ENCODE peak calls at places on chromosome 10, in four cellular contexts. N, T, Y and X are unnamed samples. For H3K4me1, the result is how much of the 10 kb centered on the place peaks cover.

GRCh38 chr10:15106352-15107013 is 9.3 kb downstream of the RPP38 start:
- DNase-seq in Y (peak), N (peak), T (no peak), X (peak)

GRCh38 chr10:133309720-133310398 is 1.1 kb downstream of the ZNF511 start:
- DNase-seq in T (no peak), N (no peak), Y (no peak), X (peak)

GRCh38 chr10:29266641-29267040 is 22.2 kb upstream of the LYZL1 start:
- DNase-seq in T (no peak), Y (no peak), N (no peak), X (no peak)

GRCh38 chr10:29646238-29646902 is 11.6 kb upstream of the SVIL start:
- DNase-seq in T (peak), N (no peak), Y (no peak), X (no peak)

GRCh38 chr10:98423691-98424120 is 8.7 kb upstream of the PYROXD2 start:
- DNase-seq in N (peak), T (peak), Y (no peak), X (no peak)

GRCh38 chr10:71078454-71079145 is 133.8 kb upstream of the UNC5B start:
- DNase-seq in Y (no peak), N (peak), T (peak), X (peak)

GRCh38 chr10:87625658-87626057 is 34.0 kb upstream of the PAPSS2 start:
- DNase-seq in T (no peak), Y (no peak), N (no peak), X (no peak)

GRCh38 chr10:77682408-77683087 is 44.9 kb upstream of the KCNMA1 start:
- DNase-seq in Y (no peak), T (no peak), N (no peak), X (no peak)

DNA sequence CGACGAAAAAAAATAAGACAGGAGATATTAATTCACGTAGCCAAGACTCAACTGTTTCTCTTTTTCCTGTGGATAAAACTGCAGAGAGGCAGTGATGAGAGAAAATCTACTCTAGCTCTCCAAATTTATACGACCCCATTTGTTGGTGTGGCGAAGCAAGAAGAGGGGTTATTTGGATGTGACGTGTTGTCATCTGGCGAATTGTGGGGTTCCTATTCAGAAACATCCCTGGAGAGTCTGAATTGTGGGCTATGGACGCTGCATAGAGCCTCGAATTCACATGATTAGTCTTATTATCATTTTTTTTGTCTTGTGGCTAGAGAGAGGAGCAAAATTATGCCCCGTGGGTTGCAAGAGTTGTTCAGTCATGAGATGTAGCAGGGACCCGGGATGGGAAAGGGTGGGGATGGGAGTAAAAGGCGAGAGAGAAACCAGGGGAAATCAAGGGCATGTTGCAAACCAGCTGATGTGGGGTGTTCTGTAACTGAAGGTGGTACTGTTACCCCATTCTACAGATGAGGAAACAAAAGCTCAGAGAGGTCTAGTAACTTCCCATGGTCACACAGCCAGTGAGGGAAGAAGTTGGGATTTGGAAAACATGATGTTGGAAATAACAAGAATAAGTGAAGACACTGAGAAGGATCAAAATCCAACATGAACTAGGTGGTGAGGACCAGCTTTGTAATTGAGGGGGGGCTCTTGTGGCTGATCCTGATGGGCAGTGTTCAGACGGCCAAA is 69.2 kb upstream of the SFMBT2 start:
- DNase-seq in T (no peak), Y (no peak), N (no peak), X (no peak)
- H3K4me1 ChIP-seq in T (under half), Y (under half), N (under half), X (under half)

GRCh38 chr10:91788527-91788926 is 9.7 kb upstream of the TNKS2 start:
- DNase-seq in Y (no peak), N (no peak), T (no peak), X (no peak)
- H3K27ac ChIP-seq in Y (no peak), N (no peak), T (no peak), X (no peak)

GRCh38 chr10:110860576-110861241 is 11.0 kb upstream of the PDCD4 start:
- DNase-seq in T (peak), Y (no peak), N (no peak), X (no peak)
- H3K4me1 ChIP-seq in T (under half), Y (under half), N (under half), X (half or more)

DNA sequence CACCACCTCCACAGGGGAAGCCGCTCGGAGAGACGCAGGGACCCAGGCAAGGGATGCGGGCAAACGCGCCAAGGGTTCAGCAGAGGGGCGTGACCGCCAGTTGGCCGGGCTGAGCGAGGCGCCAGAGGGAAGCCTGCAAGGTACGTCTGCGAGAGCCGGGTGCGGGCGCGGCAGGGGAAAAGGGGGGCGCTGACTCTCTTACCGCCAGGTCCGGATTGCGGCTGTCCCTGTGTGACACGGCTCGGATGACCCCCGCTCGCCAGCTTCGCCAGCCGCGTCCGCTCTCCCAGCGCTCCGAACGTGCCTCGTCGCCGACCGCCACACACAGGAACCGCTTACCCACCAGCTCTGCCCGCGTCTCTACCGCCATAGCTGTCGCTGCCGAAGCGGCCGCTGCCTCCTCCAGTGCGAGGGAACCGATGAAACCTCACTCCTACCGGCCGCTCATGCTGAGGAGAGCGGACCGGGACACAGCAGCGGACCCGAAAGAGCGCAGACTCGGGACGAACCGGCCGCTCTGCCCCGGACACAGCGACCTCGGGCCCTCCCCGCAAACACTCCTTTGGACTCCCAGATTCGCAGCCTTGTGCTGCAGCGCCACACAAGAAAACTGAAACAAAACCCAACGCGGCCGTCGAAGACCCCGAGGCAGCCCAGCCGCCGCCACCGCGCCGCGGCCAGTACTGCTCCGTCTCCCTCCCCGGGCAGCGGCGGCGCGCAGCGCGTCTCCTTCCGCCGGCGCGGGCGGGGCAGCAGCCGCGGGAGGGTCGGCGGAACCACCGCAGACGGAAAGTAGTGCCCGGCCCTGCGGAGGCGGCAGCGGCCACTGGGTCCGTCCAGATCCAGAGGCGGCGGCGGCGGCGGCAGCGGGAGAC is at the start of gene JMJD1C:
- DNase-seq in Y (no peak), T (peak), N (peak), X (peak)
- H3K27ac ChIP-seq in Y (peak), T (peak), N (peak), X (peak)

GRCh38 chr10:26837139-26837538 is 23.6 kb downstream of the ABI1 start:
- DNase-seq in T (no peak), N (no peak), Y (no peak), X (no peak)
- H3K4me1 ChIP-seq in T (under half), N (under half), Y (under half), X (under half)

DNA sequence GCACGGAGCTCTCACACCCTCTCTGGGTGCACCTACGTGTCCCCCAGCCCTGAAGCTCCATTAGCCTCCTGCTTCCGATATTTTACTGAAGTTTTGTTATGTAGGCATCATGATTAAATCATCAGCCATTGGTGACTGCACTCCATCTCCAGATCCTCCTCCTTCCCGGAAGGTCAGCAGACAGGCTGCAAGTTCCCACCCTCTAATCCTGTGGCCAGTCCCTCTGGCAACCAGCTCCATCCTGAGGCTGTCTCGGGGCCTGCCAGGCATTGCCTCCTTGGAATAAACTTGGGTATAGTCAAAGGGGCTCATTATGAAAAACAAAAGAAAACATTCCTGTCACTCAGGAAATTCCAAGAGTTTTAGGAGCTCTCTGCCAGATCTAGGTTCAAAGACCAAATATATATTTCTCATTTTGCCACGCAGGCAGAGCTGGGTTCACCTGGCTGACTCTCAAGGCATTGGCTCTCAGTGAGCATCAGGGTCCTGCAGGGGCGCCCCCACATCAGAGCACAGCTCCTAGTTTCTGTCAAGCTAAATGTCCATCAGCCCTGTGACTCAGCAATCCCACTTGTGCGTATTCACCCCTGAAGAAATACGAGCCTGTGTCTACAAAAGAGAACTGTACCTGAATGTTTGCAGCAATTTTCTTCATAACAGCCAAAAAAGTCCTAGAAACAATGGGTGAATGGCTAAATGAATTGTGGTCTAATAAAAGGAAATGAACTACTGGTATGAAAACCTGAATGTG is 27.4 kb upstream of the TMEM72 start:
- DNase-seq in T (no peak), Y (no peak), N (no peak), X (no peak)
- H3K27ac ChIP-seq in T (no peak), Y (no peak), N (no peak), X (no peak)

DNA sequence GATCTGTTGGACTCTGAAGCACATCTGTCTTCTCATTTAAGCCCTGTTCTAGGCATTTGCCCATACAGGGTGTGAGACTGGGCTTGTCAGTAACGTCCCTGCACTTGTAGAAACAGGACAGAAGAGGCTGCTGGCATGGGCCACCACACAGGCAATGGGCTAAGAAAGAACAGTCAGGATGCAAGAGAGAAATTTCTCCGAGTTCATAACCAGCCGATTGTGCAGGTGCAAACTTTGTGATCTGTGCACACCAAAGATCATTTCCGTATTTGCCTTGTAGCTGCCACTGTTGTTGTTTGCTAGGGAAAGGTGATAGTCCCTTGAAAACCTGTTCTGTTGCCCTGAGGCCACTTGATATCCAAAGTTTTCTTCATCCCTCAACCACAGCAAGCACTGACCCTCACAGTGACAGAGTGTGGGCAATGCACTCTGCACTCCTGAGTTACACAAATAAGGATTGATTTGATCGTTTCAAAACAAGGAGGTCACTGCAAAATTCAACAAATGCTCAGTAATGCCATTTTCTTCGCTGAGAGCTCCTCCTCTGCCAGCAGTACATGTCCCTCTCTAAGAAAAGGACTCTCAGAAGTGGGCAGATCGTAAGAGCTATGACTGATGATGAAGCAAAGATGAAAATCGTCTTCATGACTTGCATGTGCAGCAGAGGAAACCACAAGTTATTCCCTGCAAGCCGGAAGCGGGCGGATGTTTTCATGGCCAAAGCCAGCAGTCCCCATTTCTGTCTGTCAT is 20.2 kb downstream of the KLF6 start:
- DNase-seq in Y (no peak), T (no peak), N (no peak), X (no peak)
- H3K4me1 ChIP-seq in Y (half or more), T (under half), N (half or more), X (under half)

DNA sequence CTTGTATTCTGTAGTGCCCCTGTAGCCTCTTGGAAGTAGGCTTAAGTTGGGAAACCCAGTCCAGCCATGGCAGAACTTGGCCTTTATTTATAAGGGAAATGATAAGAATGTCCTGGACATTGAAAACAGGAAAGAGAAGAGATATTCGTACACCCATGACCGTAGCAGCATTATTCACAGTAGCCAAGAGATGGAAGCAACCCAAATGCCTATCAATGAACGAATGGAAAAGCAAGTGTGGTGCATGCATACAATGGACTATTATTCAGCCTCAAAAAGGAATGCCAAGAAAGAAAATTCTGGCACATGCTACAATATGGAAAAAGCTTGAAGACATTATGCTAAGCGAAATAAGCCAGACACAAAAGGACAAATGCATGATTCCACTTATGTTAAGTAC is 315.3 kb downstream of the CXCL12 start:
- DNase-seq in N (no peak), T (no peak), Y (no peak), X (no peak)
- H3K27ac ChIP-seq in N (no peak), T (peak), Y (no peak), X (no peak)

DNA sequence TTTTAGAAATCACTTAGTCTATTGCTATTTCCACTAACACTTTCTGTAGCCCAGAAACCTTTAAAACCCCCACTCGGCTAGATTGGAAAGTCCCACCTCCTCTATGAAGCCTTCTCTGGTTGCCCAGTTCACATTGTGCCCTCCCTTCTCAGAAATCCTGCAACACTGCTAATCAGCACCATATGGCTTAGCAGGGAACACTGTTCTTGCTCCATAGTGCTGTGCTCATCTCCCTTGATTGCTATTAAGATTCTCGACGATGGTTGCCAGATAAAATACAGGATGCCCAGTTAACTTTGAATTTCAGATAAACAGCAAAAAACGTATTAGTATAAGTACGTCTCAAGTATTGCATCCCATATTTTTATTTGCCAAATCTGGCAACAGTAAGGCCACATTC is 40.1 kb upstream of the XPNPEP1 start:
- DNase-seq in Y (no peak), T (no peak), N (no peak), X (no peak)
- H3K4me1 ChIP-seq in Y (under half), T (under half), N (half or more), X (under half)